ENCODE peak calls at places on chromosomes 5 and 9, in nine cellular contexts. Q is left cardiac atrium; D is HS-5; X is iris pigment epithelial cell; Z is nephron progenitor cell; U is LoVo; W is activated effector memory CD4-positive, alpha-beta T cell treated with Interleukin-2 at 50 U/mL for 16 hours; M is activated gamma-delta T cell treated with Interleukin-2 at 50 U/mL for 16 hours; L is stimulated activated CD4-positive, alpha-beta T cell treated with anti-CD3 and anti-CD28 coated beads, Interleukin-2, amount 100 ng/mL, for 24 hours. K is an unnamed sample.

GRCh38 chr5:6495433-6496206 is 47.0 kb downstream of the UBE2QL1 start:
- DNase-seq in U (no peak), D (no peak), L (no peak), M (no peak), Q (no peak), X (no peak), W (no peak), Z (no peak), K (no peak)

GRCh38 chr9:38087934-38088925 is 19.2 kb upstream of the SHB start:
- DNase-seq in L (peak; percentile 78), M (peak; percentile 73), D (no peak), Q (peak; percentile 72), X (no peak), Z (peak; percentile 91), W (peak; percentile 51), U (peak; percentile 51), K (peak; percentile 68)

GRCh38 chr5:144467795-144468194 is 297.1 kb downstream of the KCTD16 start:
- DNase-seq in M (no peak), W (no peak), Z (peak; percentile 10), Q (no peak), D (no peak), U (peak; percentile 28), X (peak; percentile 57), L (no peak), K (no peak)

GRCh38 chr5:5965132-5965531 is 413.2 kb downstream of the MED10 start:
- DNase-seq in D (no peak), Q (no peak), Z (no peak), U (no peak), L (no peak), X (no peak), W (no peak), M (no peak), K (no peak)

GRCh38 chr9:79477955-79478751 is 93.6 kb upstream of the TLE4 start:
- DNase-seq in D (no peak), Z (peak; percentile 23), Q (no peak), U (no peak), M (peak; percentile 17), L (peak; percentile 6), X (peak; percentile 37), W (no peak), K (peak; percentile 20)

GRCh38 chr9:2291980-2292704 is 277.0 kb downstream of the SMARCA2 start:
- DNase-seq in Q (no peak), D (no peak), X (peak; percentile 31), Z (no peak), L (no peak), W (no peak), M (no peak), U (no peak), K (no peak)

GRCh38 chr5:57221049-57221568 is 47.2 kb downstream of the GPBP1 start:
- DNase-seq in W (no peak), M (no peak), D (peak; percentile 43), L (no peak), X (peak; percentile 48), U (peak; percentile 63), Q (no peak), Z (peak; percentile 18), K (peak; percentile 53)

GRCh38 chr5:76209297-76209696 is 126.1 kb downstream of the SV2C start:
- DNase-seq in D (no peak), Q (no peak), X (no peak), Z (no peak), L (no peak), M (no peak), W (no peak), U (no peak), K (no peak)

GRCh38 chr9:120875954-120876841 is 790 bp downstream of the PHF19 start:
- DNase-seq in W (peak; percentile 81), L (peak; percentile 92), U (peak; percentile 79), D (peak; percentile 81), X (peak; percentile 92), M (peak; percentile 82), Q (peak; percentile 90), Z (peak; percentile 75), K (peak; percentile 96)

GRCh38 chr9:88773627-88774244 is 217.5 kb upstream of the S1PR3 start:
- DNase-seq in M (no peak), X (peak; percentile 79), W (no peak), L (no peak), D (no peak), Z (no peak), Q (no peak), U (no peak), K (no peak)

GRCh38 chr9:109745335-109746283 is 34.4 kb upstream of the PALM2AKAP2 start:
- DNase-seq in X (no peak), W (no peak), Q (peak; percentile 74), D (no peak), M (no peak), L (no peak), Z (peak; percentile 20), U (no peak), K (no peak)

GRCh38 chr9:89078860-89079259 is 87.6 kb downstream of the S1PR3 start:
- DNase-seq in Z (no peak), D (peak; percentile 29), Q (no peak), X (peak; percentile 71), L (no peak), M (no peak), U (no peak), W (no peak), K (no peak)

K was measured in GM13977.